ENCODE peak calls at places on chromosome 15, in eight cellular contexts. B is hippocampal formation, Y is mesenteric fat pad, K is right cardiac atrium, R is GM13977, L is non-pigmented ciliary epithelial cell, S is AG08396, Z is tibial artery. H is an unnamed sample.

GRCh38 chr15:62994975-62995730 is 47.4 kb upstream of the TPM1 start:
- DNase-seq in B (no peak), Y (no peak), K (no peak), R (no peak), L (no peak), S (no peak), Z (no peak), H (no peak)

GRCh38 chr15:72964135-72964534 is 88.1 kb upstream of the NEO1 start:
- DNase-seq in B (no peak), Y (no peak), K (no peak), R (no peak), L (no peak), S (no peak), Z (no peak), H (no peak)

GRCh38 chr15:60737217-60737616 is 258.3 kb upstream of the ICE2 start:
- DNase-seq in B (no peak), Y (no peak), K (no peak), R (no peak), L (no peak), S (no peak), Z (no peak), H (no peak)

GRCh38 chr15:25090073-25090733 is 135.4 kb downstream of the SNRPN start:
- DNase-seq in B (no peak), Y (peak), K (no peak), R (no peak), L (no peak), S (no peak), Z (no peak), H (no peak)

GRCh38 chr15:62607643-62608042 is 434.9 kb upstream of the TPM1 start:
- DNase-seq in B (no peak), Y (no peak), K (no peak), R (no peak), L (peak), S (peak), Z (no peak), H (no peak)

GRCh38 chr15:89018235-89018634 is 70.0 kb upstream of the ABHD2 start:
- DNase-seq in B (no peak), Y (peak), K (peak), R (no peak), L (no peak), S (no peak), Z (peak), H (no peak)

GRCh38 chr15:60003243-60004018 is 680 bp upstream of the FOXB1 start:
- DNase-seq in B (no peak), Y (no peak), K (no peak), R (peak), L (no peak), S (no peak), Z (no peak), H (no peak)

GRCh38 chr15:57923311-57923710 is 142.2 kb downstream of the ALDH1A2 start:
- DNase-seq in B (no peak), Y (no peak), K (no peak), R (no peak), L (no peak), S (no peak), Z (peak), H (no peak)

H was measured in GM06990.